ENCODE peak calls at places on chromosomes 2 and 18, in five cellular contexts. R, P, B, F and M are unnamed samples.

GRCh38 chr2:4884117-4884571 is 808.0 kb upstream of the SOX11 start:
- DNase-seq in R (no peak), P (no peak), B (no peak), F (no peak), M (no peak)

GRCh38 chr2:37737507-37737906 is 66.1 kb upstream of the CDC42EP3 start:
- DNase-seq in R (no peak), P (no peak), B (peak), F (no peak), M (no peak)

GRCh38 chr2:222738759-222739292 is 67.4 kb downstream of the MOGAT1 start:
- DNase-seq in R (peak), P (no peak), B (no peak), F (no peak), M (no peak)

GRCh38 chr2:133303150-133303549 is 265.1 kb downstream of the NCKAP5 start:
- DNase-seq in R (no peak), P (no peak), B (peak), F (no peak), M (no peak)

GRCh38 chr2:150126143-150126725 is 361.2 kb downstream of the RND3 start:
- DNase-seq in R (no peak), P (no peak), B (no peak), F (no peak), M (no peak)

GRCh38 chr18:47100214-47100831 is 50.0 kb downstream of the HDHD2 start:
- DNase-seq in R (peak), P (no peak), B (peak), F (peak), M (no peak)

GRCh38 chr2:160859086-160859485 is 301.1 kb upstream of the TANK start:
- DNase-seq in R (no peak), P (no peak), B (no peak), F (no peak), M (no peak)

GRCh38 chr2:239307921-239308620 is 92.7 kb downstream of the HDAC4 start:
- DNase-seq in R (no peak), P (peak), B (no peak), F (peak), M (no peak)

GRCh38 chr2:237968048-237968862 is 1.4 kb downstream of the UBE2F start:
- DNase-seq in R (peak), P (no peak), B (peak), F (peak), M (peak)

GRCh38 chr2:95076705-95077520 is 44.7 kb downstream of the MRPS5 start:
- DNase-seq in R (peak), P (peak), B (peak), F (peak), M (peak)

GRCh38 chr2:60299179-60299578 is 254.3 kb downstream of the BCL11A start:
- DNase-seq in R (no peak), P (no peak), B (no peak), F (peak), M (no peak)

GRCh38 chr18:21740724-21741510 is at the start of gene MIB1:
- DNase-seq in R (peak), P (no peak), B (no peak), F (peak), M (peak)

GRCh38 chr2:207399301-207399700 is 130.5 kb upstream of the CREB1 start:
- DNase-seq in R (no peak), P (no peak), B (no peak), F (no peak), M (no peak)

GRCh38 chr2:150339951-150340350 is 147.5 kb downstream of the RND3 start:
- DNase-seq in R (no peak), P (no peak), B (peak), F (no peak), M (no peak)

GRCh38 chr2:118882693-118883336 is 35.4 kb upstream of the EN1 start:
- DNase-seq in R (peak), P (peak), B (peak), F (peak), M (peak)

GRCh38 chr18:79685281-79685680 is 5.7 kb downstream of the CTDP1 start:
- DNase-seq in R (no peak), P (no peak), B (no peak), F (no peak), M (no peak)

GRCh38 chr18:53911200-53911599 is 313.3 kb downstream of the MBD2 start:
- DNase-seq in R (no peak), P (no peak), B (no peak), F (no peak), M (no peak)

GRCh38 chr2:127279781-127280180 is 14.2 kb downstream of the ERCC3 start:
- DNase-seq in R (no peak), P (no peak), B (no peak), F (no peak), M (no peak)

GRCh38 chr2:174180165-174180724 is 68.1 kb downstream of the OLA1 start:
- DNase-seq in R (no peak), P (no peak), B (no peak), F (no peak), M (no peak)

GRCh38 chr2:72132981-72133720 is 14.5 kb downstream of the CYP26B1 start:
- DNase-seq in R (no peak), P (peak), B (no peak), F (no peak), M (no peak)

GRCh38 chr2:174535757-174536703 is 49.2 kb upstream of the GPR155 start:
- DNase-seq in R (no peak), P (no peak), B (no peak), F (no peak), M (no peak)

GRCh38 chr2:72993147-72993546 is 75.8 kb downstream of the EMX1 start:
- DNase-seq in R (peak), P (no peak), B (no peak), F (peak), M (peak)

GRCh38 chr2:24917086-24917485 is 3.0 kb downstream of the ADCY3 start:
- DNase-seq in R (no peak), P (peak), B (peak), F (no peak), M (no peak)

GRCh38 chr18:70931942-70932814 is 643.3 kb downstream of the SOCS6 start:
- DNase-seq in R (no peak), P (no peak), B (peak), F (no peak), M (no peak)

GRCh38 chr2:1606421-1607235 is 137.7 kb downstream of the PXDN start:
- DNase-seq in R (no peak), P (no peak), B (no peak), F (no peak), M (no peak)

GRCh38 chr2:229096667-229097066 is 174.4 kb downstream of the PID1 start:
- DNase-seq in R (no peak), P (no peak), B (no peak), F (no peak), M (no peak)

GRCh38 chr2:111121028-111121872 is 536 bp downstream of the BCL2L11 start:
- DNase-seq in R (peak), P (peak), B (no peak), F (peak), M (no peak)

GRCh38 chr18:6600667-6601066 is 128.8 kb upstream of the ARHGAP28 start:
- DNase-seq in R (no peak), P (no peak), B (no peak), F (no peak), M (no peak)

GRCh38 chr18:79610461-79611039 is 69.1 kb upstream of the CTDP1 start:
- DNase-seq in R (no peak), P (peak), B (no peak), F (peak), M (no peak)

GRCh38 chr2:101047774-101048173 is 45.7 kb downstream of the RPL31 start:
- DNase-seq in R (no peak), P (no peak), B (no peak), F (no peak), M (no peak)

GRCh38 chr18:13500891-13501887 is 225.2 kb downstream of the FAM210A start:
- DNase-seq in R (no peak), P (peak), B (peak), F (peak), M (peak)

GRCh38 chr2:107648781-107649413 is 177.8 kb upstream of the RGPD4 start:
- DNase-seq in R (no peak), P (no peak), B (no peak), F (no peak), M (no peak)

GRCh38 chr2:101883860-101884259 is 107.9 kb upstream of the IL1R2 start:
- DNase-seq in R (peak), P (no peak), B (peak), F (peak), M (no peak)

GRCh38 chr2:157898591-157898996 is 22.5 kb upstream of the ACVR1 start:
- DNase-seq in R (no peak), P (no peak), B (peak), F (peak), M (no peak)

GRCh38 chr18:48611785-48612480 is 73.1 kb downstream of the CTIF start:
- DNase-seq in R (no peak), P (no peak), B (no peak), F (no peak), M (no peak)

GRCh38 chr2:191566347-191566746 is 111.6 kb upstream of the NABP1 start:
- DNase-seq in R (peak), P (no peak), B (peak), F (peak), M (peak)

GRCh38 chr2:136389809-136390208 is 271.9 kb upstream of the CXCR4 start:
- DNase-seq in R (no peak), P (no peak), B (no peak), F (no peak), M (no peak)

GRCh38 chr2:53594586-53594918 is 173.1 kb upstream of the CHAC2 start:
- DNase-seq in R (no peak), P (no peak), B (no peak), F (no peak), M (no peak)

GRCh38 chr2:183195998-183196409 is 71.8 kb downstream of the NUP35 start:
- DNase-seq in R (no peak), P (no peak), B (no peak), F (no peak), M (no peak)

GRCh38 chr2:219446101-219446504 is 11.5 kb downstream of the SPEG start:
- DNase-seq in R (no peak), P (no peak), B (peak), F (peak), M (no peak)
- H3K27ac ChIP-seq in R (no peak), P (peak), B (peak), F (no peak), M (no peak)

DNA sequence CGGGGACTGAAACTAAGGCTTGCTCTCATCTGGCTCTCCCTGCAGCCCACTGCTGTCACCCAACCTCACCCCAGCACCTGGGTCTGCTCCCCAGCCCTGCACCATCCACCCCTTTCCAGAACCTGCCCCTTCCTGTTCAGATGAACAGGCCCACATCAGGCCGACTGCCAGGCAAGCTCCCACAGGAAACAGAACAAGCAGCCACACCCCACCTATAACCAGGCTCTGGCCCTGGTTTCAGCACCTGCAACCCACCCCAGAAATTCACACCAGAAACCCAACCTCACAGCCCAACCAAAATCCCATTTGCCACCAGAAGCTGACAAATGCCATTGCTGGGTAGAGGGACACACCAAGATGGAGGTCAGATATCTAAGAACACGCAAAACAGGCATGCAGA is 159.2 kb upstream of the ID2 start:
- DNase-seq in R (peak), P (no peak), B (no peak), F (no peak), M (no peak)
- H3K27ac ChIP-seq in R (no peak), P (no peak), B (no peak), F (no peak), M (no peak)

GRCh38 chr2:219454217-219454616 is 19.6 kb downstream of the SPEG start:
- DNase-seq in R (no peak), P (no peak), B (peak), F (no peak), M (no peak)
- H3K27ac ChIP-seq in R (peak), P (peak), B (peak), F (no peak), M (no peak)

DNA sequence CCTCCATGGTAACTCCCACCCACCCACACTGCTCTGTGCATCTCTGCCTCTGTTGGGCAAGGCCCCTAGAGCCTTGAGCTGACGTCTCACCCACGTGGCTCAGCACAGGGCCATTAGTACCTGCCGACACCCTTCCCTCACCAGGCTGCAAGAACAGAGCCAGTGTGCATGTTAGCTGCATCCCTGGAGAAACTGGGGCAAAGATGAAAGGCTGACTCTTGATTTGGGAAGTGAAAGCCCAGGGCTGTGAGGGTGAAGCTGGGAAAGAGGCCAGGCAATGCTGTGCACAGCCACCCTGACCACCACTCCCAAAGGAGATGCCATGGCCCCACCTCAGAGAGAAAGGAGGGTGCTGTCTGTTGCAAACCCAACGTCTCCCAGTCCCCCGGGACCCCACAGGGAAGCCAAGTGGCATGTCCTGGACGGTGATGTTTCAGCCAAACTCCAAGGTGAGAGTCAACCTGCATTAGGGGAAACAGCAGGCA is 20.0 kb upstream of the HPCAL1 start:
- DNase-seq in R (no peak), P (no peak), B (no peak), F (no peak), M (no peak)
- H3K27ac ChIP-seq in R (no peak), P (no peak), B (peak), F (no peak), M (peak)

GRCh38 chr2:69682525-69682924 is 39.0 kb upstream of the AAK1 start:
- DNase-seq in R (no peak), P (no peak), B (no peak), F (no peak), M (no peak)

GRCh38 chr2:69683170-69683971 is 39.8 kb upstream of the AAK1 start:
- DNase-seq in R (no peak), P (no peak), B (peak), F (peak), M (no peak)

GRCh38 chr2:69688212-69688611 is 44.7 kb upstream of the AAK1 start:
- DNase-seq in R (no peak), P (no peak), B (no peak), F (no peak), M (no peak)

GRCh38 chr2:69686855-69687254 is 43.3 kb upstream of the AAK1 start:
- DNase-seq in R (no peak), P (no peak), B (no peak), F (peak), M (no peak)

GRCh38 chr2:69685321-69686048 is 41.9 kb upstream of the AAK1 start:
- DNase-seq in R (peak), P (no peak), B (peak), F (peak), M (no peak)
- H3K27ac ChIP-seq in R (no peak), P (no peak), B (no peak), F (peak), M (no peak)